ENCODE peak calls at places on chromosomes 2 and 18, in four cellular contexts. X is dorsolateral prefrontal cortex, W is lung, O is lower lobe of right lung. Z is an unnamed sample. For H3K27me3, the result is how much of the 10 kb centered on the place peaks cover.

GRCh38 chr2:45009928-45010705 is 865 bp upstream of the SIX2 start:
- DNase-seq in W (peak), X (no peak), O (no peak), Z (peak)

GRCh38 chr2:233455491-233455890 is 101.2 kb downstream of the DGKD start:
- DNase-seq in X (no peak), W (no peak), O (peak), Z (no peak)

GRCh38 chr2:206004004-206004693 is 81.8 kb downstream of the INO80D start:
- DNase-seq in X (no peak), O (no peak), W (no peak), Z (no peak)

GRCh38 chr2:175036582-175037018 is 31.4 kb upstream of the CHN1 start:
- DNase-seq in X (no peak), O (no peak), W (no peak), Z (peak)

GRCh38 chr2:64915510-64915900 is 73.7 kb upstream of the SLC1A4 start:
- DNase-seq in W (no peak), X (no peak), O (no peak), Z (no peak)

GRCh38 chr2:127611076-127611925 is 34.7 kb upstream of the GPR17 start:
- DNase-seq in W (no peak), O (no peak), X (no peak), Z (no peak)

GRCh38 chr2:120287183-120288015 is 34.7 kb downstream of the RALB start:
- DNase-seq in W (peak), X (no peak), O (no peak), Z (peak)

GRCh38 chr2:108853421-108853820 is 66.8 kb downstream of the CCDC138 start:
- DNase-seq in O (no peak), X (no peak), W (no peak), Z (no peak)

GRCh38 chr2:169258045-169258601 is 104.2 kb downstream of the LRP2 start:
- DNase-seq in X (no peak), W (no peak), O (no peak), Z (peak)

GRCh38 chr2:217875556-217876252 is 127.1 kb downstream of the TNS1 start:
- DNase-seq in X (no peak), W (no peak), O (no peak), Z (no peak)

GRCh38 chr2:3626118-3626816 is 31.4 kb downstream of the COLEC11 start:
- DNase-seq in X (no peak), W (no peak), O (no peak), Z (no peak)

GRCh38 chr18:74342416-74343043 is 26.9 kb downstream of the C18orf63 start:
- DNase-seq in O (no peak), W (no peak), X (no peak), Z (peak)

GRCh38 chr2:223860809-223861738 is 23.7 kb upstream of the AP1S3 start:
- DNase-seq in O (no peak), X (no peak), W (no peak), Z (peak)

GRCh38 chr2:236748385-236748784 is 178.8 kb downstream of the ACKR3 start:
- DNase-seq in X (no peak), O (peak), W (no peak), Z (peak)

GRCh38 chr2:122390406-122390805 is 635.0 kb downstream of the TSN start:
- DNase-seq in W (no peak), X (no peak), O (no peak), Z (peak)

GRCh38 chr2:28567076-28567471 is 71.2 kb downstream of the PLB1 start:
- DNase-seq in X (peak), O (no peak), W (no peak), Z (no peak)

GRCh38 chr2:111897630-111897923 is 830 bp upstream of the MERTK start:
- DNase-seq in X (no peak), O (no peak), W (no peak), Z (no peak)

GRCh38 chr18:57561728-57562423 is 24.6 kb downstream of the FECH start:
- DNase-seq in O (no peak), W (no peak), X (no peak), Z (peak)

GRCh38 chr2:1183300-1183699 is 230.0 kb upstream of the TPO start:
- DNase-seq in O (no peak), W (no peak), X (no peak), Z (no peak)

GRCh38 chr2:119234021-119235019 is 10.7 kb downstream of the STEAP3 start:
- DNase-seq in X (no peak), W (no peak), O (no peak), Z (no peak)

GRCh38 chr2:643334-643733 is 33.9 kb downstream of the TMEM18 start:
- DNase-seq in X (no peak), O (no peak), W (peak), Z (no peak)

GRCh38 chr18:78787751-78788150 is 191.9 kb upstream of the SALL3 start:
- DNase-seq in O (no peak), X (no peak), W (no peak), Z (no peak)

GRCh38 chr18:30903566-30903965 is 139.0 kb downstream of the DSC3 start:
- DNase-seq in W (no peak), X (no peak), O (no peak), Z (peak)

GRCh38 chr2:235669269-235669831 is 175.5 kb downstream of the AGAP1 start:
- DNase-seq in W (peak), X (peak), O (peak), Z (peak)

GRCh38 chr2:54365661-54366060 is 90.5 kb upstream of the SPTBN1 start:
- DNase-seq in O (no peak), X (no peak), W (no peak), Z (no peak)

GRCh38 chr2:33681333-33681732 is 82.2 kb upstream of the FAM98A start:
- DNase-seq in O (no peak), X (no peak), W (no peak), Z (peak)

GRCh38 chr2:43100883-43101662 is 125.3 kb downstream of the ZFP36L2 start:
- DNase-seq in O (no peak), W (no peak), X (peak), Z (no peak)

GRCh38 chr18:40529478-40529877 is 1425.6 kb upstream of the PIK3C3 start:
- DNase-seq in O (no peak), X (no peak), W (no peak), Z (peak)

GRCh38 chr2:190535586-190535985 is 1.1 kb upstream of the NEMP2 start:
- DNase-seq in O (no peak), X (no peak), W (no peak), Z (no peak)

GRCh38 chr2:237492137-237492890 is 5.3 kb downstream of the MLPH start:
- DNase-seq in O (no peak), W (no peak), X (no peak), Z (no peak)

GRCh38 chr18:59918320-59918755 is 18.5 kb downstream of the PMAIP1 start:
- DNase-seq in O (peak), X (no peak), W (no peak), Z (peak)

GRCh38 chr2:70937866-70938579 is 2.3 kb downstream of the ATP6V1B1 start:
- DNase-seq in X (no peak), O (no peak), W (no peak), Z (no peak)

GRCh38 chr2:126781806-126782205 is 116.9 kb upstream of the TEX51 start:
- DNase-seq in X (no peak), O (no peak), W (no peak), Z (no peak)

GRCh38 chr2:144480257-144480656 is 39.7 kb downstream of the ZEB2 start:
- DNase-seq in X (no peak), O (no peak), W (no peak), Z (no peak)

GRCh38 chr2:161033059-161033660 is 127.1 kb upstream of the TANK start:
- DNase-seq in X (no peak), O (no peak), W (no peak), Z (no peak)

GRCh38 chr2:31239842-31240198 is 5.9 kb downstream of the EHD3 start:
- DNase-seq in X (peak), O (no peak), W (no peak), Z (no peak)

GRCh38 chr18:48621815-48622555 is 83.2 kb downstream of the CTIF start:
- DNase-seq in W (no peak), O (no peak), X (no peak), Z (peak)

GRCh38 chr18:40687401-40687800 is 1267.6 kb upstream of the PIK3C3 start:
- DNase-seq in W (no peak), X (no peak), O (no peak), Z (no peak)

DNA sequence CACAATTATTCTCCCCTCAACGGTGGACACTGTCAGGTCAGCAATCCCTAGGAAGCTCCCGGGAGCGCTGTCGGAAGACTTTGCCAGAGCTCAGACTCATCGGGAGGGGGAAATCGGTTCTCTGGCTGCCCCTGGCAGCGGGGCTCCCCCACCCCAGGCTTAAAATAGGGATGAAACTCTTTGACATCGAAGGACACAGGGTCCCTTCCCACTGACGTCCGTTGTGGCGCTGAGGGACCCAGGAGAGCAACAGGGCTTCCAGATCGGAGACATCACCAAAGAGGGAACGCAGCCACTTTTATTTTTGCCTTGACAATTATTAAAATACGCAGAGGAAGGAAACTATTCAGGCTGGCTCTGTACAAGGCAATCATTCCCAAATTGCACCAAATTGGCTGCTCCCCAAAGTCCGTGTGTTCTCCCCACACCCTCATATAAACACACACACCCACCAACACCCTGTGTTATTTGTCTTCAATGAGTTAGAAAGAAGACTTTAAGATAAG is 249.0 kb downstream of the CDH20 start:
- DNase-seq in X (no peak), W (no peak), O (no peak), Z (no peak)
- TF ChIP-seq CTCF in X (no peak), W (no peak), O (no peak), Z (no peak)

GRCh38 chr2:104856086-104856972 is 2.4 kb downstream of the POU3F3 start:
- DNase-seq in X (peak), W (peak), O (no peak), Z (no peak)
- H3K4me3 ChIP-seq in X (peak), W (no peak), O (peak), Z (no peak)

DNA sequence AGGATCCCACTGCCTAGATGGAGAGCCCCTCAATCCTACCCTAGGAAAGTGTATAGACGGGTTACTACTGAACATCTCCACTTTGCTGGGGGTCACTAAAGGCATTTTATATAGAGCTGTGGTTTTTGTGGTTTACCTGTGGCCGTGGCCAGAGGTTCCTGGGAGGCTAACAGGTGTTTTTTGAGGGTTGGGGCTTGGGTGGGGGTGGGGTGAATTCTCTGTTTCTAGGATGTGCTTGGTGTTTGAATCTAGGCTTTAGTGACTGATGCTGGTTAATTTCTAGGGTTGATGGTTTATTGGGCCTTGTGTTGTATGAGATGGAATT is 7.7 kb downstream of the HOXD8 start:
- DNase-seq in O (no peak), W (no peak), X (no peak), Z (no peak)
- H3K27me3 ChIP-seq in O (half or more), W (under half), X (half or more), Z (half or more)

GRCh38 chr2:129297430-129297829 is 682.0 kb upstream of the RAB6C start:
- DNase-seq in X (no peak), O (no peak), W (no peak), Z (no peak)
- TF ChIP-seq CTCF in X (no peak), O (no peak), W (no peak), Z (no peak)

DNA sequence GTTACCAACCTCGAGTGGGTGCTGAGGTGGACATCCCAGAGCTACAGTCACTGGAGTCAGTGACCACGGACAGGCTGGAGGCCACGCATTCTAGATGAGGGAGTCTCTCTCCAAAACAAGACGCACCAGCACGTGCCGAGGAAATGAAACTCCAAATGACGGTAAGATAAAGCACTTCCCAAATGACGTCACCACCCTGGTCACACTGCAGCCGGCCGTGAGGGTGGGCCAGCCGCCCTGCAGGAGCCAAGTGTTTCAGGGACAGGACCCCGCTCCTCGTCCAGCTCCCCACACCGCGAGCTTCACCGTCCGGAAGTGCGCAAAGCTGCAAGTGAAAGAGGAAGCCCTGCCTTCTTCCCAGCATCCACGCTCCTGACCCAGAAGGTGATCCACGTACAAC is 99.4 kb downstream of the ZNF516 start:
- DNase-seq in O (no peak), X (no peak), W (no peak), Z (no peak)
- H3K4me3 ChIP-seq in O (no peak), X (no peak), W (no peak), Z (no peak)